ENCODE peak calls at places on chromosomes 1 and 21, in five cellular contexts. E is nucleus accumbens; X is stimulated activated CD4-positive, alpha-beta T cell treated with anti-CD3 and anti-CD28 coated beads, Interleukin-15, amount 100 ng/mL, for 1 hour; W is progenitor cell of endocrine pancreas; K is effector CD4-positive, alpha-beta T cell. P is an unnamed sample.

GRCh38 chr1:71030021-71030420 is 17.6 kb downstream of the PTGER3 start:
- DNase-seq in X (no peak), K (no peak), W (no peak), E (no peak), P (no peak)

GRCh38 chr1:86753700-86754099 is 49.3 kb downstream of the SH3GLB1 start:
- DNase-seq in X (no peak), W (no peak), K (no peak), E (no peak), P (no peak)

GRCh38 chr1:28910379-28911125 is 3.8 kb upstream of the EPB41 start:
- DNase-seq in E (no peak), X (no peak), K (no peak), W (no peak), P (no peak)

GRCh38 chr1:172946814-172947507 is 103.8 kb downstream of the TNFSF18 start:
- DNase-seq in W (no peak), E (no peak), K (no peak), X (no peak), P (no peak)

GRCh38 chr1:31755197-31755611 is 8.9 kb downstream of the ADGRB2 start:
- DNase-seq in X (no peak), E (no peak), W (no peak), K (no peak), P (no peak)

GRCh38 chr1:203046984-203047630 is 20.8 kb downstream of the PPFIA4 start:
- DNase-seq in X (no peak), E (no peak), K (no peak), W (no peak), P (no peak)

GRCh38 chr1:29703596-29703995 is 467.3 kb downstream of the PTPRU start:
- DNase-seq in E (no peak), K (no peak), X (no peak), W (no peak), P (no peak)

GRCh38 chr1:113652773-113653172 is 106.5 kb downstream of the PHTF1 start:
- DNase-seq in W (no peak), K (no peak), E (no peak), X (no peak), P (no peak)

GRCh38 chr1:34736711-34737110 is 18.1 kb upstream of the GJB5 start:
- DNase-seq in W (no peak), E (no peak), X (no peak), K (no peak), P (no peak)

GRCh38 chr1:43454270-43455011 is 710 bp upstream of the HYI start:
- DNase-seq in X (peak; percentile 18), W (peak; percentile 35), E (peak; percentile 66), K (peak; percentile 39), P (peak; percentile 72)

GRCh38 chr1:169340882-169341281 is 26.7 kb downstream of the NME7 start:
- DNase-seq in K (no peak), X (no peak), W (no peak), E (no peak), P (no peak)

GRCh38 chr1:232193451-232193783 is 436.5 kb downstream of the SIPA1L2 start:
- DNase-seq in K (no peak), E (no peak), W (no peak), X (no peak), P (no peak)

GRCh38 chr1:209630383-209631219 is 21.6 kb downstream of the LAMB3 start:
- DNase-seq in X (no peak), E (peak; percentile 28), K (no peak), W (no peak), P (no peak)

GRCh38 chr1:17611991-17612390 is 72.5 kb downstream of the ARHGEF10L start:
- DNase-seq in W (no peak), E (no peak), K (no peak), X (no peak), P (no peak)

GRCh38 chr1:12480748-12481362 is 137.2 kb downstream of the DHRS3 start:
- DNase-seq in E (no peak), X (no peak), W (no peak), K (no peak), P (no peak)

GRCh38 chr1:66711420-66711819 is 40.8 kb upstream of the DYNLT5 start:
- DNase-seq in E (no peak), X (no peak), W (no peak), K (no peak), P (no peak)

GRCh38 chr1:246722720-246723119 is 1.5 kb upstream of the SCCPDH start:
- DNase-seq in K (no peak), W (no peak), X (no peak), E (no peak), P (no peak)

GRCh38 chr21:45537111-45537745 is 5.0 kb downstream of the SLC19A1 start:
- DNase-seq in W (no peak), X (no peak), K (no peak), E (no peak), P (no peak)

GRCh38 chr1:100883963-100884362 is 10.7 kb downstream of the EXTL2 start:
- DNase-seq in X (no peak), E (no peak), W (no peak), K (no peak), P (no peak)

P was measured in occipital lobe.